ENCODE peak calls at places on chromosomes 16 and 17, in eight cellular contexts. One of them, this sample, is unnamed.

GRCh38 chr17:76381633-76382304 is 2.6 kb upstream of the SPHK1 start:
- DNase-seq in pancreas: no peak
- DNase-seq in psoas muscle: no peak
- DNase-seq in stomach: no peak
- DNase-seq in GM23248: peak
- DNase-seq in A549: no peak
- DNase-seq in ascending aorta: no peak
- DNase-seq in effector memory CD4-positive, alpha-beta T cell: no peak
- DNase-seq in this sample: no peak

GRCh38 chr17:78665952-78666920 is 89.0 kb upstream of the DNAH17 start:
- DNase-seq in pancreas: no peak
- DNase-seq in ascending aorta: no peak
- DNase-seq in A549: no peak
- DNase-seq in effector memory CD4-positive, alpha-beta T cell: peak
- DNase-seq in psoas muscle: peak
- DNase-seq in GM23248: peak
- DNase-seq in stomach: no peak
- DNase-seq in this sample: peak

GRCh38 chr16:46986438-46986837 is 13.0 kb upstream of the DNAJA2 start:
- DNase-seq in ascending aorta: no peak
- DNase-seq in stomach: no peak
- DNase-seq in A549: no peak
- DNase-seq in psoas muscle: no peak
- DNase-seq in pancreas: no peak
- DNase-seq in effector memory CD4-positive, alpha-beta T cell: no peak
- DNase-seq in GM23248: no peak
- DNase-seq in this sample: no peak

GRCh38 chr17:37770631-37771518 is 26.0 kb upstream of the HNF1B start:
- DNase-seq in ascending aorta: no peak
- DNase-seq in A549: peak
- DNase-seq in effector memory CD4-positive, alpha-beta T cell: no peak
- DNase-seq in GM23248: peak
- DNase-seq in pancreas: peak
- DNase-seq in psoas muscle: no peak
- DNase-seq in stomach: peak
- DNase-seq in this sample: no peak

GRCh38 chr16:89034573-89034961 is 57.6 kb upstream of the CBFA2T3 start:
- DNase-seq in psoas muscle: no peak
- DNase-seq in stomach: no peak
- DNase-seq in ascending aorta: no peak
- DNase-seq in GM23248: no peak
- DNase-seq in effector memory CD4-positive, alpha-beta T cell: no peak
- DNase-seq in pancreas: no peak
- DNase-seq in A549: no peak
- DNase-seq in this sample: no peak

GRCh38 chr17:15409721-15410247 is 57.6 kb downstream of the CDRT4 start:
- DNase-seq in effector memory CD4-positive, alpha-beta T cell: no peak
- DNase-seq in psoas muscle: peak
- DNase-seq in stomach: no peak
- DNase-seq in GM23248: peak
- DNase-seq in pancreas: no peak
- DNase-seq in ascending aorta: peak
- DNase-seq in A549: no peak
- DNase-seq in this sample: no peak

GRCh38 chr17:31587462-31587861 is 196.0 kb downstream of the RAB11FIP4 start:
- DNase-seq in GM23248: no peak
- DNase-seq in effector memory CD4-positive, alpha-beta T cell: no peak
- DNase-seq in A549: no peak
- DNase-seq in psoas muscle: no peak
- DNase-seq in pancreas: no peak
- DNase-seq in ascending aorta: no peak
- DNase-seq in stomach: no peak
- DNase-seq in this sample: no peak

GRCh38 chr17:44376124-44376523 is 12.5 kb upstream of the FAM171A2 start:
- DNase-seq in GM23248: peak
- DNase-seq in effector memory CD4-positive, alpha-beta T cell: no peak
- DNase-seq in psoas muscle: peak
- DNase-seq in ascending aorta: no peak
- DNase-seq in A549: no peak
- DNase-seq in stomach: no peak
- DNase-seq in pancreas: no peak
- DNase-seq in this sample: peak

GRCh38 chr17:76726766-76727718 is at the start of gene METTL23:
- DNase-seq in effector memory CD4-positive, alpha-beta T cell: peak
- DNase-seq in pancreas: peak
- DNase-seq in A549: peak
- DNase-seq in psoas muscle: peak
- DNase-seq in ascending aorta: no peak
- DNase-seq in GM23248: peak
- DNase-seq in stomach: peak
- DNase-seq in this sample: peak

GRCh38 chr17:40560592-40561293 is 4.5 kb downstream of the CCR7 start:
- DNase-seq in pancreas: no peak
- DNase-seq in stomach: peak
- DNase-seq in A549: no peak
- DNase-seq in ascending aorta: no peak
- DNase-seq in GM23248: peak
- DNase-seq in psoas muscle: no peak
- DNase-seq in effector memory CD4-positive, alpha-beta T cell: peak
- DNase-seq in this sample: no peak

GRCh38 chr17:50495918-50496317 is 12.3 kb upstream of the MYCBPAP start:
- DNase-seq in stomach: no peak
- DNase-seq in pancreas: no peak
- DNase-seq in psoas muscle: no peak
- DNase-seq in ascending aorta: no peak
- DNase-seq in A549: no peak
- DNase-seq in GM23248: peak
- DNase-seq in effector memory CD4-positive, alpha-beta T cell: no peak
- DNase-seq in this sample: no peak

GRCh38 chr17:5203908-5204294 is 12.2 kb upstream of the ZNF594 start:
- DNase-seq in psoas muscle: no peak
- DNase-seq in stomach: no peak
- DNase-seq in effector memory CD4-positive, alpha-beta T cell: no peak
- DNase-seq in pancreas: no peak
- DNase-seq in A549: peak
- DNase-seq in ascending aorta: no peak
- DNase-seq in GM23248: peak
- DNase-seq in this sample: no peak

GRCh38 chr16:3655030-3655790 is 719 bp downstream of the DNASE1 start:
- DNase-seq in ascending aorta: no peak
- DNase-seq in effector memory CD4-positive, alpha-beta T cell: no peak
- DNase-seq in psoas muscle: no peak
- DNase-seq in A549: no peak
- DNase-seq in stomach: no peak
- DNase-seq in pancreas: peak
- DNase-seq in GM23248: no peak
- DNase-seq in this sample: no peak

GRCh38 chr17:80616705-80617104 is 72.1 kb downstream of the RPTOR start:
- DNase-seq in stomach: no peak
- DNase-seq in ascending aorta: no peak
- DNase-seq in A549: no peak
- DNase-seq in effector memory CD4-positive, alpha-beta T cell: no peak
- DNase-seq in psoas muscle: no peak
- DNase-seq in pancreas: no peak
- DNase-seq in GM23248: no peak
- DNase-seq in this sample: no peak

GRCh38 chr17:45073414-45074070 is 12.4 kb downstream of the NMT1 start:
- DNase-seq in A549: no peak
- DNase-seq in pancreas: no peak
- DNase-seq in psoas muscle: no peak
- DNase-seq in ascending aorta: no peak
- DNase-seq in effector memory CD4-positive, alpha-beta T cell: no peak
- DNase-seq in stomach: no peak
- DNase-seq in GM23248: peak
- DNase-seq in this sample: no peak

GRCh38 chr16:11768850-11769249 is 26.2 kb upstream of the TXNDC11 start:
- DNase-seq in ascending aorta: no peak
- DNase-seq in effector memory CD4-positive, alpha-beta T cell: no peak
- DNase-seq in psoas muscle: no peak
- DNase-seq in pancreas: no peak
- DNase-seq in A549: no peak
- DNase-seq in stomach: no peak
- DNase-seq in GM23248: no peak
- DNase-seq in this sample: no peak

GRCh38 chr16:58548378-58548777 is 33.1 kb downstream of the SETD6 start:
- DNase-seq in psoas muscle: no peak
- DNase-seq in GM23248: no peak
- DNase-seq in stomach: no peak
- DNase-seq in A549: no peak
- DNase-seq in pancreas: no peak
- DNase-seq in effector memory CD4-positive, alpha-beta T cell: no peak
- DNase-seq in ascending aorta: no peak
- DNase-seq in this sample: no peak

DNA sequence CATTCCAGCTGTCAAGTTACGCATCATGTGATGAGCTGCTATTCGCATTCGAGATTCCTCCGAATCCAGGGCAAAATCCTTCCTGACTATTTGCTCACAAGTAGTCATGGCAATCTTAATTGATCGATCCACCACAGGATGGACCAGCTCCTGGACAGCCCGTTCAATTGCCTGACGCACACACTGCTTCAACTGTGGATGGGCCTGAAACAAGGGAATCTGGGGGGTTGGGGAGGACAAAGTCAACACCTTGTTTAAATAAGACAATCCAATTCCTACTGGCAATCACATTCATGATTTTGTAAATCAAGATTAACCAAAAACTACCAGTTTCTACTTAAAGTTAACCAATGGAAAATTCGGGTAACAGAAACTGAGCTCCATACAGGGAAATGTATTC is 28.4 kb downstream of the SETD6 start:
- DNase-seq in GM23248: no peak
- DNase-seq in psoas muscle: no peak
- DNase-seq in effector memory CD4-positive, alpha-beta T cell: no peak
- DNase-seq in ascending aorta: no peak
- DNase-seq in stomach: no peak
- DNase-seq in A549: no peak
- DNase-seq in pancreas: no peak
- DNase-seq in this sample: no peak
- H3K27ac ChIP-seq in GM23248: no peak
- H3K27ac ChIP-seq in psoas muscle: no peak
- H3K27ac ChIP-seq in effector memory CD4-positive, alpha-beta T cell: no peak
- H3K27ac ChIP-seq in ascending aorta: no peak
- H3K27ac ChIP-seq in stomach: no peak
- H3K27ac ChIP-seq in A549: no peak
- H3K27ac ChIP-seq in pancreas: no peak
- H3K27ac ChIP-seq in this sample: no peak

GRCh38 chr17:52124993-52125392 is 33.5 kb downstream of the CA10 start:
- DNase-seq in pancreas: no peak
- DNase-seq in stomach: no peak
- DNase-seq in ascending aorta: no peak
- DNase-seq in A549: no peak
- DNase-seq in psoas muscle: no peak
- DNase-seq in effector memory CD4-positive, alpha-beta T cell: no peak
- DNase-seq in GM23248: no peak
- DNase-seq in this sample: no peak
- H3K27ac ChIP-seq in pancreas: no peak
- H3K27ac ChIP-seq in stomach: no peak
- H3K27ac ChIP-seq in ascending aorta: no peak
- H3K27ac ChIP-seq in A549: no peak
- H3K27ac ChIP-seq in psoas muscle: no peak
- H3K27ac ChIP-seq in effector memory CD4-positive, alpha-beta T cell: no peak
- H3K27ac ChIP-seq in GM23248: no peak
- H3K27ac ChIP-seq in this sample: no peak

DNA sequence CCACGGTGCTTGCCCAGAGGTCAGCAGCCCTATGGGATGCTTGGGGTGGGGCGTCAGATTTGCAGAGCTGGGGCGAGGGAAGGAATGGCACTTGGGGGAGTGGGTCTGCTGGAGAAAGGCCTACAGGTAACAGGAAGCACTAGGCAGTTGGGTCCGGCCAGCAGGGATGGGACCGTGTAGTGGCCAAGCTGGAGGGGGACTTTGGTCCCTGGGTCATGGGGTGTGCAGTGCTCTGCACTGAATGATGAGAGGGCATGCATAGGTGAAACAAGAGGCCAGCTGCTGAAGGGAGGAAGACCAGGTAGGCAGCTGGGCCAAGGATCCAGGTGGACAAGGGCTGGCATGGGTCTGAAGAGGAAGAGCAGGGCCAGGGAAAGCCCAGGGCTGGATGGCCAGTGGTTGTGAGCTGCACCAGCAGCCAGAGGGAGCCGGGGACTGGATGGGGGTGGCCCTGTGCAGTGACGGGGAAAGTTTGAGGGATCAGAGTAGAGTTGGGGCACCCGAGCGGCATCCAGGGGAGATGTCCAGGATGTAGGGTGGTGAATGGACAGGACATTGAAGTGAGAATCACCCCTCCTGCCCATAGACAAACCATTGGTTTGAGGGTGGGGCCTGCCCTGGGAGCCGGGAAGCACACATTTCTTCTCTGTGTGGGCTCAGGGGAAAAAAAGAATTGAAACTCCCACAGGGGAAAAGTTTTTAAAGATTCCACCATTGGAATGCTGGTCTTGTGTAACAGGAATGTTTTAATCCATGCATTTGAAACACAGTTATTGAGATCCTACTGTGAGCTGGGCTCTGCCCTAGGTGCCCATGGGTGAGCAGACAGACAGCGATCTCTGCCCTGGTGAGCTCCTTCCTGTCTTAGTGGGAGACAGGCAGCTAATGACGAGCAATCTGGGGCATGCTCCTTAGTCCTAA is 25.1 kb downstream of the RAI1 start:
- DNase-seq in pancreas: no peak
- DNase-seq in A549: no peak
- DNase-seq in effector memory CD4-positive, alpha-beta T cell: no peak
- DNase-seq in ascending aorta: no peak
- DNase-seq in GM23248: no peak
- DNase-seq in stomach: no peak
- DNase-seq in psoas muscle: no peak
- DNase-seq in this sample: no peak
- H3K27ac ChIP-seq in pancreas: no peak
- H3K27ac ChIP-seq in A549: peak
- H3K27ac ChIP-seq in effector memory CD4-positive, alpha-beta T cell: no peak
- H3K27ac ChIP-seq in ascending aorta: no peak
- H3K27ac ChIP-seq in GM23248: no peak
- H3K27ac ChIP-seq in stomach: no peak
- H3K27ac ChIP-seq in psoas muscle: no peak
- H3K27ac ChIP-seq in this sample: no peak

DNA sequence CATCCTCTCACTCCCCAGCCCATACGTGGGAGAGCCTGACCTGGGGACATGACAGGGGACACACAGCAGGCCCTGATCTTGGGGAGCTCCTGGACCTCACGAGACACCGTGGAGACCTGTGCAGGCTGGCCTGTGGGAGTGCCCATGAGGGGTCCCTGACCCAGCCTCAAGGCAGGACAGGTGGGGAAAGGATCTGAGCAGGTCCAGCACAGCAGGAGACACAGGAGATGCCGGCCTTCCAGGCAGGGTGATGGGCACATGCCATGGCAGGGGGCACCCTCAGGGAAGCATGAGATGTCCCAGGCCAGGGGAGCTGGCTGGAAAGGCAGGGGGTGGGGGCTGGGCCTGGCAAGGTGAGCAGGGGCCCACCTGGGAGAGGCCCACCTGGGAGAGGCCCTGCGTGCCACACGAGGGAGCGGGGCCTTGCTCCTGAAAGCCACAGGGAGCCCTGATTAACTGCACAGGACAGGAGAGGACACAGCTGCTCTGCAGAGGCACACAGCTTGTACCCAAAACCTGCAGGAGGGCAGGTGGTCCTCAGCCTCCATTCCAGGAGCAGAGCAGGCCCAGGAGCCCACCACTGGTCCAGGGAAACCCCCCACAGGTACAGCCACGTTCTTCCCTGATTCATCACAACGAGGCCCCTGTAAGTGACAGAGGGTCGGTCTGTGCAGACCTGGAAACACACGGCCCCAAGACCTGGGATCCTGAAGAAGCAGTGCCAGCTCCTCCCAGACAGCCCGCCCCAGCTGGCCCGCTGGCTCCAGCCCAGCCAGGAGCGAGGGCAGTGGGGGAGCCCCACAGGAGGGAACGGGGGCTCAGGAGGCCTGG is 26.6 kb upstream of the KRT17 start:
- DNase-seq in GM23248: no peak
- DNase-seq in psoas muscle: no peak
- DNase-seq in A549: no peak
- DNase-seq in pancreas: no peak
- DNase-seq in ascending aorta: no peak
- DNase-seq in effector memory CD4-positive, alpha-beta T cell: no peak
- DNase-seq in stomach: no peak
- DNase-seq in this sample: no peak
- H3K27ac ChIP-seq in GM23248: no peak
- H3K27ac ChIP-seq in psoas muscle: no peak
- H3K27ac ChIP-seq in A549: peak
- H3K27ac ChIP-seq in pancreas: peak
- H3K27ac ChIP-seq in ascending aorta: peak
- H3K27ac ChIP-seq in effector memory CD4-positive, alpha-beta T cell: no peak
- H3K27ac ChIP-seq in stomach: peak
- H3K27ac ChIP-seq in this sample: no peak

This sample was measured in substantia nigra.